ENCODE peak calls at places on chromosomes 11 and 22, in five cellular contexts. C is upper lobe of left lung, F is transverse colon, A is prostate gland, G is heart left ventricle. Z is an unnamed sample.

GRCh38 chr11:61791737-61792309 is 576 bp downstream of the TMEM258 start:
- DNase-seq in C (no peak), F (peak), A (peak), G (peak), Z (peak)

GRCh38 chr11:76623171-76623883 is 47.2 kb downstream of the LRRC32 start:
- DNase-seq in C (no peak), F (no peak), A (no peak), G (no peak), Z (no peak)

GRCh38 chr11:2163428-2163978 is 2.5 kb upstream of the INS start:
- DNase-seq in C (peak), F (no peak), A (no peak), G (no peak), Z (no peak)

GRCh38 chr11:76962583-76963416 is 71.4 kb upstream of the B3GNT6 start:
- DNase-seq in C (no peak), F (peak), A (no peak), G (no peak), Z (no peak)

GRCh38 chr11:128548655-128549255 is 38.6 kb downstream of the ETS1 start:
- DNase-seq in C (peak), F (peak), A (no peak), G (peak), Z (peak)

GRCh38 chr22:50059185-50059880 is 1.2 kb upstream of the TTLL8 start:
- DNase-seq in C (no peak), F (no peak), A (no peak), G (no peak), Z (peak)

GRCh38 chr22:48850658-48851287 is 976.9 kb downstream of the BRD1 start:
- DNase-seq in C (no peak), F (no peak), A (no peak), G (no peak), Z (no peak)

GRCh38 chr22:44088976-44089570 is 65.0 kb downstream of the PARVB start:
- DNase-seq in C (peak), F (peak), A (peak), G (peak), Z (no peak)

GRCh38 chr11:28621648-28622215 is 513.5 kb downstream of the METTL15 start:
- DNase-seq in C (no peak), F (no peak), A (no peak), G (peak), Z (no peak)

GRCh38 chr11:72236774-72237111 is 7.2 kb downstream of the PHOX2A start:
- DNase-seq in C (no peak), F (no peak), A (no peak), G (no peak), Z (no peak)

GRCh38 chr11:33463059-33463458 is 205.9 kb downstream of the HIPK3 start:
- DNase-seq in C (no peak), F (no peak), A (no peak), G (no peak), Z (no peak)

GRCh38 chr11:46363455-46363920 is 16.2 kb downstream of the DGKZ start:
- DNase-seq in C (peak), F (no peak), A (no peak), G (peak), Z (no peak)

GRCh38 chr22:50102946-50103345 is 13.1 kb downstream of the MOV10L1 start:
- DNase-seq in C (no peak), F (no peak), A (no peak), G (no peak), Z (no peak)

GRCh38 chr11:84089072-84090057 is 803.2 kb upstream of the CCDC90B start:
- DNase-seq in C (no peak), F (no peak), A (no peak), G (no peak), Z (no peak)

GRCh38 chr11:105821366-105821765 is 200.7 kb downstream of the MSANTD4 start:
- DNase-seq in C (no peak), F (no peak), A (no peak), G (no peak), Z (no peak)

GRCh38 chr11:65743928-65744698 is 23.5 kb upstream of the RNASEH2C start:
- DNase-seq in C (peak), F (peak), A (no peak), G (no peak), Z (no peak)

GRCh38 chr11:6962141-6962540 is 35.9 kb downstream of the ZNF215 start:
- DNase-seq in C (no peak), F (no peak), A (no peak), G (no peak), Z (no peak)

GRCh38 chr22:18114976-18115652 is 4.5 kb downstream of the TUBA8 start:
- DNase-seq in C (peak), F (no peak), A (no peak), G (no peak), Z (no peak)

GRCh38 chr11:66119348-66120133 is 49.5 kb downstream of the PACS1 start:
- DNase-seq in C (no peak), F (no peak), A (no peak), G (no peak), Z (no peak)

GRCh38 chr11:59680287-59681154 is 11.7 kb upstream of the PATL1 start:
- DNase-seq in C (no peak), F (peak), A (peak), G (peak), Z (peak)

GRCh38 chr22:19948057-19948760 is 6.6 kb upstream of the TXNRD2 start:
- DNase-seq in C (no peak), F (no peak), A (no peak), G (no peak), Z (no peak)

GRCh38 chr11:94734563-94735275 is 33.4 kb upstream of the AMOTL1 start:
- DNase-seq in C (no peak), F (no peak), A (no peak), G (no peak), Z (no peak)

DNA sequence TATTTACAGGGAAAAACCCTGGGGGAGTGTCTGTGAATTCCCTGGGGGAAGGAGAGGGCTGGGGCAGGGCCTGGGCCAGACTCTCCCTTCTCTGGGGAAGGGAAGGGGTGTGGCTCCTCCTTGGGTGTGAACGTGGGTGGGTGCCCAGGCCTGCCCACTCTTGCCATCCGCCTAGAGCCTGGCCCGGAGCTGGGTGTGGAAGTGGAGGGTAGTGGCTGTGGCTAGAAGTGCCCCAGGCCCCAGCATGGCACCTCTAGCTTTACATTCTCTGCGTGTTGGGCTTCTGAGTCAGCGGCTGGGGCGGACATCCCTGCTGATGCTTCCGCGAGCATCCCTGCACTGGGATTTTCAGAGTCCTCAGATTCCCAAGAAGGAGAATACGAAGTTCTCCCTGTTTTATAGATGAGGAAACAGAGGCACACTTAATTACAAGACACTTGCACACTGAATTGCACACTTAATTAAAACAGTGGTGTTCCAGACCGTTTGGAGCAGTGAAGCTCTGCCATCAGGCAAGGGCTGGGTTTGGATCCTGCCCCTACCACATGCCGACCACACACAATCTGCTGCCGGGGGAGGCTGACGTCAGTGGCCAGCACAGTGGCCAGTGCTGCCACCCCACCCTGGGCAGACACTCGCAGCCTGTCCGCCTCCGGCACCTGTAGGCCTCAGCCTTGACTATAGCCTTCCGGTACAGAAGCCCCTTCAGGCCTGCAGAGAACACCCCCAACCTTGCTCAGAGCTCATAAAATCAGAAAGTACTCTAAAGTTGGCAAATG is 7.6 kb downstream of the BAD start:
- DNase-seq in C (no peak), F (peak), A (no peak), G (no peak), Z (no peak)
- TF ChIP-seq POLR2A in C (no peak), F (peak), A (no peak), G (no peak), Z (no peak)

DNA sequence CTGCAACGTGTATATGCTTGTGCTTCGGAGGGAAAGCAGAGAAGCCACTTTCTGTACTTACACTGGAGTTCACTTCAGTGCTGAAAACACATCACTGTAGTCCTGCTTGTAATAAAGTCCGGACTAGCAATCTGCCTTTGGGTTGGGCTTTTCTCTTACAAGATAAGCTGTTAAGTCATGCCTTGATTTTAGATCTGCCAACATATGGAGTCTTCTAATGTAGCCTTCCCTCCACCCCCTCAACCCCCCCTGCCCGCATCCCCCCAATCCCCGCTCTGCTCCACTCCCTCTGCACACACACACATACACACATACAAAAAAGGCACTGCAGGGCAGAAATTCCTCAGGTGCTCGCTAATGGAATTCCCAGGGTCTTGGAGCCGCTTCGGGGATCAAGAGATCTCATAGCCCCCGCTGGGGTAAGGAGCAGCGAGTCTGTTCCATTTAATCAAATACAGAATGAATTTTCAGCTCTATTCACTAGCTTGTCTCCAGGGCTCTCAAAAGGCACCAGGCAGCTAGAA is 3.4 kb downstream of the CDON start:
- DNase-seq in C (no peak), F (no peak), A (no peak), G (no peak), Z (no peak)
- H3K27ac ChIP-seq in C (no peak), F (peak), A (no peak), G (no peak), Z (no peak)

GRCh38 chr11:34475656-34476055 is 36.9 kb downstream of the CAT start:
- DNase-seq in C (no peak), F (no peak), A (no peak), G (no peak), Z (no peak)

GRCh38 chr11:34481307-34481706 is 32.3 kb downstream of the ELF5 start:
- DNase-seq in C (no peak), F (no peak), A (no peak), G (no peak), Z (no peak)

GRCh38 chr11:34480339-34480738 is 33.3 kb downstream of the ELF5 start:
- DNase-seq in C (no peak), F (no peak), A (peak), G (no peak), Z (no peak)

GRCh38 chr11:34476853-34477252 is 36.7 kb downstream of the ELF5 start:
- DNase-seq in C (no peak), F (no peak), A (no peak), G (no peak), Z (no peak)

DNA sequence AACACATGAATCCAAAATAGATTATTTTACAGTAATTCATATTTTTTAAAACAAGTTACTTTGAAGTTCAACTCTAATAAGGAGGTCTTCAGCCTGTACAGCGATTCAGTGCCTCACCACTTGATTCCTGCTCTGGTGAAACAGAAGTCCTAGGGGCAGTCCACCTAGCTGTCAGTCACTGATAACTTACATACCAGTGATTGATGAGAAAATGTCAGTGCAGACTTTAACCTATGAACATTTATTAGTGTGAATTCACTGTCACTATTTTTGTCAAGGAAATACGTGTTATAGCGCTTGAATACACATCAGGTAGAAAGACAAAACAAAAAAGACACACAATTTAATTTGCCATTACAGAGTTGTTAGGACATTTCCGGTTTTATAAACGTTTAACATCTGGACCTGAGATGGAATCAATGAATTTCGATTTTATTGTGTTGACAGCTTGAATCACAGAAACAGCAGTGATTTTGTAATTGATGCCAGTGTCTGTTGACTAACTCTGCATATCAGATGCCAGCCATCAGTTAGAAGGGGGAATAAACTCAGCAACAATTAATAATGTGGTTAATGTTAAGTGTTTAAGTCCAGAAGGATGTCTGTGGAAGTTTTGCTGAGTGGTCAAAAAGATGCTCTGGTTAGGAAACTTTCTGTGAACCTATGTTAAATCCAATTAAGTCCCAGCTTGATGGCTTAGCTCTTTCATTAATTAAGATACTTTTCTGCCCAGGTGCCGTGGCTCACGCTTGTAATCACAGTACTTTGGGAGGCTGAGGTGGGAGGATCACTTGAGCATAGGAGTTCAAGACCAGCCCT is 34.5 kb downstream of the ELF5 start:
- DNase-seq in C (no peak), F (no peak), A (no peak), G (no peak), Z (no peak)
- TF ChIP-seq POLR2A in C (no peak), F (no peak), A (no peak), G (no peak), Z (no peak)

DNA sequence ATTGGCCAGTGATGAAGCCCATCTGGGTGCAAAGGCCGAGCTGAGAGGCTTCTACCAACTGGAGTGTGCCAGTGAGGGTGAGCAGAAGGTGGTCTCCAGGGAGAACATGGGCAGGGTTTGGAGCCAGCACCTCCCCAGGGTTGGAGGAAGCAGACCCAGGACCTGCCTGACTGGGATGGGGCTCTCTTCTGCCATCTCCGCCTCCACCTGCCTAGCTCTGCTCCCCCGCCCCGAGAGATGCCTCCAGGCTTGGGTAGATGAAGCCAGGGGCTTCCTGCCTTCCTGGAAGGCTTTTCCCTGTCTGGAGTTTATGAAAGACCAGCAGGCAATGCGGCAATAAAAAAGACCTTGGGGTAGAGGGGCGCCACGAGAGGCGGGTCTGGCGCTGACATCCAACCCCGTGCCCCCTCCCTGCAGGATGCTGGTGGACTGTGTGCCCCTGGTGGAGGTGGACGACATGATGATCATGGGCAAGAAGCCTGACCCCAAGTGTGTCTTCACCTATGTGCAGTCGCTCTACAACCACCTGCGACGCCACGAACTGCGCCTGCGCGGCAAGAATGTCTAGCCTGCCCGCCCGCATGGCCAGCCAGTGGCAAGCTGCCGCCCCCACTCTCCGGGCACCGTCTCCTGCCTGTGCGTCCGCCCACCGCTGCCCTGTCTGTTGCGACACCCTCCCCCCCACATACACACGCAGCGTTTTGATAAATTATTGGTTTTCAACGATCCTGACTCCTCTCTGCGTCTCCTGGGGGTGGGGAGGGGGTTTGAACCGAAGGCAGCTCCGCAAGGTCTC is 3.3 kb downstream of the SELENOM start:
- DNase-seq in C (peak), F (no peak), A (no peak), G (no peak), Z (no peak)
- H3K27ac ChIP-seq in C (peak), F (peak), A (peak), G (no peak), Z (no peak)

GRCh38 chr22:24398409-24398808 is 29.0 kb upstream of the ADORA2A start:
- DNase-seq in C (no peak), F (no peak), A (no peak), G (no peak), Z (no peak)

GRCh38 chr22:24401824-24402434 is 25.5 kb upstream of the ADORA2A start:
- DNase-seq in C (no peak), F (no peak), A (no peak), G (no peak), Z (no peak)

GRCh38 chr22:24402460-24403192 is 24.8 kb upstream of the ADORA2A start:
- DNase-seq in C (no peak), F (peak), A (peak), G (peak), Z (peak)

GRCh38 chr22:24400037-24400725 is 27.2 kb upstream of the ADORA2A start:
- DNase-seq in C (no peak), F (no peak), A (no peak), G (no peak), Z (no peak)

DNA sequence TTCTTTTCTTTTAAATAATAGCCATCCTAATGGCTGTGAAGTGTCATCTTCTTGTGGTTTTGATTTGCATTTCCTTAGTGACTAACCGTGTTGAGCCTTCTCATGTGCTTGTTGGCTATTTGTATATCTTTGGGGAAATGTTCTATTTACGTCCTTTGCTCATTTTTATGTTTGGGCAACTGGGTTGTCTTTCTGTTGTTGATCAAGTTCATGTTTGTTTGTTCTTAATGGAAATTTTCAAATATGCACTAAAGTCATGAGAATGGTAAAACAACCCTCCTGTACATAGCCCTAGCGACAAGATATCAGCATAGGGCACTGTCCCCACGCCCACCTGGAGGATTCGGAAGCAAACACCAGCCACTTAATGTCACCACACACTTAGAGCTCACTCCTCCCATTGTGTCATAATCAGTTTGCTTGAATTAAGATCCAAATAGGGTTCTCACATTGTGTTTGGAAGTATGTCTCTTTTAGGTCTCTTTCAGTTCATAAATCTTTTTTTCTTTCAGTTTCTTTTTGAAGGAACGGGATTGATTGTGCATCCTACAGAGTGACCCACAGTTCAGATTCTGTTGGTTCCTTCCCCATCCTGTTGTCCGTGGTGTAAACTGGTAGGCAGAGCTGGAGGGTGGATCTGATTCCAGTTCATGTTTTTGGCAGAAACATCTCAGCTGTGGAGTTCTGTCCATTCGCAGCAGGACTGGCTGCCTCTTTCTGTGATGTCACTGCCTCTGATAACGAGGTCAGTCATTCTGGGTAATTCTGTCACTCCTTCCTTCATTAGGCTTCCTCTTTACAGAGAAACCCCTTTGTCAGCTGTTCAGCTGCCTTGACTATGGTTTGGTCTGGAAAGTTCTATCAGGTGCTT is 26.4 kb upstream of the ADORA2A start:
- DNase-seq in C (no peak), F (no peak), A (no peak), G (no peak), Z (no peak)
- TF ChIP-seq POLR2A in C (no peak), F (no peak), A (no peak), G (no peak), Z (no peak)